ENCODE peak calls at places on chromosome 20, in four cellular contexts. L is GM12878, G is HepG2, M is K562. S is an unnamed sample.

GRCh38 chr20:63976980-63977391 is 2.5 kb downstream of the SAMD10 start:
- DNase-seq in L (no peak), G (no peak), M (no peak), S (peak)

GRCh38 chr20:59645761-59646171 is 41.4 kb downstream of the PHACTR3 start:
- DNase-seq in L (no peak), G (no peak), M (no peak), S (no peak)

GRCh38 chr20:6868864-6869263 is 101.4 kb downstream of the BMP2 start:
- DNase-seq in L (no peak), G (no peak), M (no peak), S (no peak)

GRCh38 chr20:36035720-36036119 is 67.3 kb downstream of the CNBD2 start:
- DNase-seq in L (no peak), G (no peak), M (no peak), S (no peak)

GRCh38 chr20:16007164-16007563 is 566.1 kb downstream of the KIF16B start:
- DNase-seq in L (peak), G (no peak), M (no peak), S (no peak)

GRCh38 chr20:5077761-5078387 is 41.9 kb downstream of the PCNA start:
- DNase-seq in L (no peak), G (no peak), M (no peak), S (no peak)

GRCh38 chr20:36268501-36269342 is 32.4 kb downstream of the AAR2 start:
- DNase-seq in L (no peak), G (no peak), M (no peak), S (no peak)

GRCh38 chr20:51536116-51537069 is 6.1 kb downstream of the NFATC2 start:
- DNase-seq in L (no peak), G (no peak), M (no peak), S (no peak)

GRCh38 chr20:62427172-62428007 is at the start of gene RBBP8NL:
- DNase-seq in L (no peak), G (no peak), M (no peak), S (no peak)

DNA sequence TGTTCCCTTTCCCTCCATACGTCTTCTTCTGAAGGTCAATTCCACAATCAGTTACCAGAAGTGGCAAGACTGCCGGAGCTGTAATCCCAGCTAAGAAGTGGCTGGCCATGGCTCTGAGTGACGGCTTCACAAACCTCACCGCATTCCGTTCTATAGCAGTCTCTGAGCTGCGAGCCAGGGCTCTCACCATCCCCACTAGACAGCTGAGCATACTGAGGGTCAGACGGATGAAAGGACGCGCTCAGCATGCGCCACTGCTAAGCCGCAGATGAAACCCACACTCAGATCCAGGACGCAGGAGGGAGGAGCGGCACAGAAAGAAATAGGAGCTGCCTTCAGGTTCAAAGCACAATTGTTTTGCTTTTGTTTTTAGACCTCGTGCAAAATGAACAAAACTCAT is 97.9 kb downstream of the ANKRD60 start:
- DNase-seq in L (no peak), G (no peak), M (no peak), S (no peak)
- TF ChIP-seq NFIC in L (no peak), G (no peak), M (no peak), S (no peak)

GRCh38 chr20:38878798-38879197 is 47.4 kb upstream of the FAM83D start:
- DNase-seq in L (no peak), G (peak), M (peak), S (no peak)
- TF ChIP-seq USF2 in L (no peak), G (no peak), M (no peak), S (no peak)

DNA sequence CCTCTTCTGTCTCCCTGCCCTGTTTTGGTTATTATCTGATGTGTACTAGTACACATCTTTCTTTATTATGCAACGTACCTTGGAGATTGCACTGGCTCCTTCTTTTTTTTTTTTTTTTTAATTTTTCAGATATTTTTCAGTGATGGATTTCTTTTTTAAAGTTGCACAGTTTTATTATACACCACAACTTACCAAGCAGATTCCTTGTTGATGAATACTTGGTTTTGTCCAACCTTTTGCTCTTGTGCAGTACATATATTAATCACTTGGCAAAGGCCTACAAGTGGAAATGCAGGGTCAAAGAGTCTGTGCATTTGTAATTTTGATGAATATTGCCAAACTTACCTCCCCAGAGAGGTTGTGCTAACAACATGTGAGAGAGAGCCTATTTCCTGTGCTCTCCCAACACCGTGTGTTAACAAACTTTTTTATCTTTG is 50.1 kb upstream of the RNF24 start:
- DNase-seq in L (no peak), G (no peak), M (no peak), S (no peak)
- TF ChIP-seq RAD21 in L (no peak), G (no peak), M (no peak), S (no peak)

GRCh38 chr20:23093613-23094012 is 7.5 kb upstream of the CD93 start:
- DNase-seq in L (no peak), G (no peak), M (no peak), S (no peak)

GRCh38 chr20:23090147-23090546 is 4.0 kb upstream of the CD93 start:
- DNase-seq in L (no peak), G (no peak), M (peak), S (no peak)

GRCh38 chr20:23092409-23092756 is 6.3 kb upstream of the CD93 start:
- DNase-seq in L (no peak), G (no peak), M (peak), S (no peak)

GRCh38 chr20:23092861-23093543 is 6.9 kb upstream of the CD93 start:
- DNase-seq in L (no peak), G (no peak), M (no peak), S (no peak)

DNA sequence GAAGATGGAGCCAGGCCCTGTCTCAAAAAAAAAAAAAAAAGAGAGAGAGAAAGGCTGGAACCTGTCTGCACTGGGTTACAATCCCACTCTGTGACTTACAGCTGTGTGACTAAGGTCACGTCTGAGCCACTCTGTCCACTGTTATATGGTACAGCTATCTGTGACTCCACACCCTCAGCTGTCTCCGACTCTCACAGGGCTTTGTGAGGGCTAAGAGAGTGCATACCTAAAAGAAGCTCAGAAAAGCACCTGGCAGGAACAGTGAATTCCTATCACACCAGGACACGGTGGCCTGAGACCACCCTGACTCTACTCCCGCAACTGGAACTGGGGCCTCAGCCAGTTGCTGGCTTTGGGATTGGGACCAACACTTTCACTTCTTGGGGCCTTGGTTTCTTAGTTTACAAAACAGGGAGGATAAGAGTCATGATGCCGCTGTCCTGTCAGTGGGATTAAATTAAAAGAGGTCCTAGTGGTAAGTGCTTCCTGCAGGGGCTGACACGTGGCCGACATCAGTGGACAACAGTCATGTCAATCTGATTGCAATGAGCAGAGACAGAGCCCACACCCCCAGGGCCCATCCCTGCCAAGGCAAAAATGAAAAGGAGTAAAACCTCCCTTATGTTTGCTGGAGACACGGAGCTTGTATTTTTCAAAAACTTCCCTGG is 5.8 kb upstream of the CD93 start:
- DNase-seq in L (no peak), G (no peak), M (peak), S (no peak)
- TF ChIP-seq NFIC in L (no peak), G (no peak), M (no peak), S (no peak)

GRCh38 chr20:1334761-1335160 is 5.8 kb upstream of the SDCBP2 start:
- DNase-seq in L (no peak), G (peak), M (peak), S (no peak)
- TF ChIP-seq USF2 in L (no peak), G (no peak), M (no peak), S (no peak)

GRCh38 chr20:3660262-3661059 is 2.7 kb downstream of the GFRA4 start:
- DNase-seq in L (no peak), G (no peak), M (no peak), S (peak)

GRCh38 chr20:3661060-3661820 is 2.0 kb downstream of the GFRA4 start:
- DNase-seq in L (no peak), G (no peak), M (no peak), S (peak)

GRCh38 chr20:3658019-3658707 is 5.0 kb downstream of the GFRA4 start:
- DNase-seq in L (no peak), G (no peak), M (no peak), S (no peak)

GRCh38 chr20:3658708-3659491 is 4.3 kb downstream of the GFRA4 start:
- DNase-seq in L (peak), G (peak), M (no peak), S (no peak)

DNA sequence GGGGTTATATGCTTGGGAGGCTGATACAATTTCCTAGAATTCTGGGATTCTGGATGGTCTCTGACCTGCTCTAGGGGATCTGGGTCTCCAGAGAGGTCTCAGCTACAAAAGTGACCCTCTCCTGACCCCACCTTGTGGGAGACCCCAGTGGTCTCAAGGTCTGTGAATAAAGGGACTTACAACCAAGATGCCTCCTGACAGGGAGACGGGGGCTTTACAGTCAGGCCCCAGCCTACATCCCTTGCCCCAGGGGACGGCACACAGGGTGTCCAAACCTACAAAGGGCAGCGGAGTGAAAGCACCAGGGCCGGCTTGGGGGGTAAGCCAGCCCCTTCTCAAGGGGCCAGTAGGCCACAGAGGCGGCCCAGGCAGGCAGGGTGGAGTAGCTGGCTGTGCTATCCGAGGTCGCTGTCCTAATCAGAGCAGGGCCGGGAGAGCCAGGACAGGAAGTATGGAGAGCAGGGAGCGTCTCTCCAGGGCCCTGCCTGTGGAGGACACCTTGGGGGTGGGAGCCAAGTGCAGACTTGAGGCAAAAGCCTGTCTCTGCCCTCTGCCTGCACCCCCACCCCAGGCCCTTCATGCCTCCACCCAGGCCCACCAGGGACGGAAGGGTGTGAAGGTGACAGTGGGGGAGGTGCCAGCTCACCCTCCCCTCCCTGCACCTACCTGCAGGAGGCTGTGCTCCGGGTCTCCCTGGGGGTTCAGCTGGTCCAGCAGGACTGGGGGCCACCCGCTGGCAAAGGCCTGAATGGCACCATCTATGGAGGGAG is 3.5 kb downstream of the GFRA4 start:
- DNase-seq in L (no peak), G (no peak), M (no peak), S (peak)
- TF ChIP-seq RAD21 in L (no peak), G (peak), M (no peak), S (no peak)